ENCODE peak calls at places on chromosome 9, in six cellular contexts. I is HCT116, O is brain microvascular endothelial cell, W is psoas muscle, E is uterus, U is colonic mucosa. G is an unnamed sample.

GRCh38 chr9:89522261-89522978 is 24.5 kb upstream of the SEMA4D start:
- DNase-seq in E (no peak), W (no peak), O (no peak), U (peak; percentile 43), I (no peak), G (peak; percentile 49)

GRCh38 chr9:88403340-88403739 is 15.1 kb downstream of the SPIN1 start:
- DNase-seq in W (no peak), E (no peak), U (no peak), O (no peak), I (no peak), G (no peak)

GRCh38 chr9:101235105-101235866 is 149.5 kb downstream of the BAAT start:
- DNase-seq in W (no peak), O (no peak), E (no peak), U (no peak), I (peak; percentile 13), G (no peak)

GRCh38 chr9:85213650-85214607 is 527.8 kb downstream of the AGTPBP1 start:
- DNase-seq in U (no peak), O (no peak), W (no peak), E (no peak), I (no peak), G (no peak)

GRCh38 chr9:23551171-23551795 is 274.8 kb downstream of the ELAVL2 start:
- DNase-seq in I (no peak), U (no peak), E (no peak), O (no peak), W (no peak), G (no peak)

GRCh38 chr9:91186311-91187101 is 175.2 kb downstream of the AUH start:
- DNase-seq in W (no peak), E (no peak), I (no peak), O (no peak), U (no peak), G (no peak)

GRCh38 chr9:80501635-80502034 is 929.9 kb downstream of the TLE4 start:
- DNase-seq in E (no peak), W (no peak), O (peak; percentile 51), I (no peak), U (no peak), G (no peak)

GRCh38 chr9:12775963-12776774 is 1.3 kb downstream of the LURAP1L start:
- DNase-seq in O (peak; percentile 88), U (peak; percentile 91), W (peak; percentile 86), E (peak; percentile 86), I (peak; percentile 57), G (no peak)

GRCh38 chr9:95065224-95065623 is 252.3 kb downstream of the FANCC start:
- DNase-seq in W (peak; percentile 56), O (no peak), U (no peak), I (no peak), E (peak; percentile 43), G (no peak)

GRCh38 chr9:72362118-72362531 is 2.9 kb downstream of the ZFAND5 start:
- DNase-seq in W (no peak), I (no peak), O (no peak), U (no peak), E (no peak), G (no peak)

GRCh38 chr9:95508968-95509850 is 7.6 kb downstream of the PTCH1 start:
- DNase-seq in I (peak; percentile 69), W (peak; percentile 89), E (peak; percentile 89), U (peak; percentile 89), O (peak; percentile 89), G (peak; percentile 30)

GRCh38 chr9:136247947-136248637 is 2.5 kb upstream of the QSOX2 start:
- DNase-seq in U (no peak), O (no peak), W (no peak), I (no peak), E (no peak), G (no peak)

GRCh38 chr9:96619109-96619435 is 571 bp downstream of the CDC14B start:
- DNase-seq in O (no peak), E (no peak), I (no peak), U (no peak), W (no peak), G (peak; percentile 17)

GRCh38 chr9:133443248-133443647 is 16.5 kb upstream of the CACFD1 start:
- DNase-seq in W (no peak), U (no peak), O (no peak), E (no peak), I (no peak), G (no peak)

GRCh38 chr9:133862585-133863041 is 124.5 kb upstream of the SARDH start:
- DNase-seq in E (no peak), I (no peak), U (no peak), O (no peak), W (peak; percentile 75), G (no peak)

GRCh38 chr9:116992870-116993269 is 305.8 kb downstream of the TRIM32 start:
- DNase-seq in E (no peak), W (no peak), U (no peak), I (no peak), O (no peak), G (no peak)
- TF ChIP-seq CTCF in E (no peak), W (no peak), U (no peak), I (no peak), O (no peak), G (no peak)

DNA sequence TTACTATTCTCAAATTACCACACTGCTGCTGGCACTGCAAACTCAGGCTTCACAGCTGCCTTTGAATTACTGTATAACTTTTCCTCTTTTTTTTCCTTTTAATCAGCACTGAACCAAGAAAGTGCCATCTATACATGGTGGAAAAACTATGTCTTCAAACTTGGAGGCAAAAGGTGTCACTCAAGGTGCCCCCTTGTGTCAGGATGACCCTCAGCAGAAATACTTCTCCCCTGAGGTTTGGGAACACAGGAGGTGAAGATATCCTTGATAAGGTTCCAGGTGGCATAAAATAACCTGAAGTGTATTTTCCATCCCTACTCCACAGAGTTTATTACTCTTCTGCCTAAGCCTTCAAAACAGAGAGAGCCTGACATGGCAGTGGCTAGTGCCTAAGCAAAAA is 14.5 kb downstream of the FRMD3 start:
- DNase-seq in I (no peak), O (no peak), E (no peak), W (no peak), U (no peak), G (no peak)
- TF ChIP-seq CTCF in I (no peak), O (no peak), E (no peak), W (no peak), U (no peak), G (no peak)

GRCh38 chr9:137550958-137551655 is 572 bp upstream of the MRPL41 start:
- DNase-seq in O (no peak), I (peak; percentile 52), E (peak; percentile 42), U (no peak), W (peak; percentile 90), G (no peak)
- TF ChIP-seq CTCF in O (peak; percentile 55), I (peak; percentile 50), E (peak; percentile 18), U (no peak), W (peak; percentile 56), G (no peak)

DNA sequence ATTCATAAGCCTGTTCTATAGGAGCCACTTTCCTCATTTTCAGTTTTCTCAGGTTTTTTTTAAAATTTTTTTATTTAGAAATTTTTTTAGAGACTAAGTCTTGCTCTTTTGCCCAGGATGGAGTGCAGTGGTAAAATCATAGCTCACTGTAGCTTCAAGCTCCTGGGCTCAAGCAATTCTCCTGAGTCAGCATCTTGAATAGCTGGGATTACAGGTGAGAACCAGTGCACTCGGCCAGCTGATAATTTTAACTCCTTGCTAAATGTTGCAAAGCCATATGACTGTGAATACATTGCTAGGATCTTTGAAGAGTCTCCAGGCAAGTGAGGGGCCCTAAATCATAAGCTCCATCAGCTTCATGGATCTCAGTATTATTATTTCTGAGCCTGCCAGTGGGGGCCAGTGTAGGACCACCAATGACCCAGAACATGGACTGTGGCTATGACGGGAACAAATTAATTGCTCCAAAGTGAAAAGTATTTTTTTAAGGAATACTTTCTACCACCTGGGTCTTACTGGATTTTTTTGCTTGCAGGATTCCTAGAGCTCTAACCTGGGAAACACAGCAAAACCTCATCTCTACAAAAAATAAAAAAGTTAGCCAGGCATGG is 5.7 kb upstream of the GAPVD1 start:
- DNase-seq in O (no peak), U (no peak), W (no peak), I (no peak), E (no peak), G (no peak)
- TF ChIP-seq CTCF in O (peak; percentile 60), U (no peak), W (peak; percentile 38), I (peak; percentile 41), E (no peak), G (no peak)

DNA sequence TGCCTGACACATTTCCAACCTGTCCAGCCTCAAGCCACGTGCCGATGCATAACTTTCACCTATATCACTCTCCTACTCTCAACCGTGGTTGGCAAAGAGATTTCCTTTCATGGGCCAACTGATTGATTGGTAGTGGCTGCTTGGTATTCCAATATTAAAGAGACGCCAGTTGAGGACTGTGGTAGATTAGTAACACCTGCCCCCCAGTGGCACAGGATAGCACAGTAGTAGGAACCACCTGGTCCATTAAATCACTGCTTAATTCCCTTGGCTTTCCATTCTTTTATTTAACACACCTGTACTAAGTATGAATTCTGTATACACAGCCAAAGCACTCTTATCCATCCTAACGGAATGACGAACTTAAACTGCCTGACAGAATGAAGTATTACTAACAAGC is 19.1 kb upstream of the FOXB2 start:
- DNase-seq in O (no peak), W (no peak), E (no peak), I (no peak), U (no peak), G (no peak)
- TF ChIP-seq CTCF in O (no peak), W (no peak), E (no peak), I (no peak), U (no peak), G (no peak)

DNA sequence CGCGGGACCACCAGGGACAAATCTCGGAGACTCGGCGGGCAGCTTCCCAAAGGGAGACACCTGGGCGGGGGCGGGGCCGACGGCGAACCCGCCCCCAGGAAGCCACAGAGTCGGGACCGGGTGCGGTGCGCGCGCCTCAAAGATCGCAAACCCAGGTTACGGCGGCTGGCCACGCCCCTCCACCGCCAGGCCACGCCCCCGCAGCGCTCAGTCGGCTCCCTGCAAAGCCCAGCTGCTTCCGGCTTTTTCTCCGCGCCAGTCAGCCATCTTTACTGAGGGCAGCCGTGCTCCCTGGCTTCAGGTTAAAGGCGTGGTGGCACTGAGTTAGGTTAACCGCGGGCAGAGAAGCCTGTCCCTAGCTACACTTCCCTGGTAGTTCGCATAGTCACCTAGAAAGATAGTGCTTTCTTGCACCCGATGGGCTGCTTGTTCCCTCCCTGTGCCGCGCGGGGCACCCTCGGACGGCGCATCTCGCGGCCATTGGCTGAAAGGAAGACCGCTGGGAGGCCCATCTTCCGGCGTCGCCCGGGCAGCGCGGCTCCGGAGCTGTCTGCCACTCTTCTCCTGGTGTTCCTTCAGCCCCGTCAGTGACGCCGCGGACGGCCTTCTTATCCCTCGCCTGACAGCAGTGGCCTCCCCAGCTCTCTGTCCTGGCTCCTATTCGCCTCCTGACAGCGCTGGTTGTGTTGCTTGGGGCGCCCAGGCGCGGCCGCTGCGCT is at the start of gene TBC1D2:
- DNase-seq in W (peak; percentile 98), U (peak; percentile 98), O (peak; percentile 93), I (peak; percentile 89), E (peak; percentile 95), G (peak; percentile 98)
- TF ChIP-seq CTCF in W (no peak), U (no peak), O (peak; percentile 41), I (no peak), E (peak; percentile 16), G (no peak)

DNA sequence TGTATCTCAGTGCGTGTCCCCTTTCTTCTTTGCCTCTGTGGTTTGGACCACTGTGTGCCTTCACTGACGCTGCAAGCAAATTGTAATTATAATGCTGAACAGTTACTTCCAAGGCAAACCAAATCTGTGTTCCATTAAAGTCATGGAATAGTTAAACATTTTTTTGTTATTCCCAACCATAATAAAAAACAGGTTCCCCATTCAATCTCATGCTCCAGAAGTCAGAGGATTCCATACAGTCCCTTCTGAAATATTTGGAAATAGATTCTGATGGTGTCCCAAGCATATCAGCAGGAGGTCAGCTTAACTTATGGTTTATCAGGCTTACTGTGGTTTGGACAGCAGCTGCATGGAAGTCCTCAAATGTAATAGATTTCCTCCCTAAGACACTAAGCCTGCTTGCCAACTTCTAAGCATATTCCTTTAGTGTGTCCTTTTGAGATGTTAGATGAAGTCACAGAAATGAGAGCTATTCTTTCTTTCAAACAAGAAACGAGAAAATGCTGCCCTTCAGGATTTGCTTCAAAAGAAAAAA is 630.3 kb downstream of the ACTL7B start:
- DNase-seq in W (no peak), U (no peak), E (no peak), O (no peak), I (no peak), G (no peak)
- TF ChIP-seq CTCF in W (no peak), U (no peak), E (no peak), O (no peak), I (no peak), G (no peak)